ENCODE peak calls at places on chromosome 17, in five cellular contexts. T, F, I, E and J are unnamed samples.

GRCh38 chr17:8283356-8283755 is 5.1 kb upstream of the RANGRF start:
- DNase-seq in T (no peak), F (no peak), I (no peak), E (no peak), J (no peak)

GRCh38 chr17:56815711-56816110 is 18.0 kb downstream of the C17orf67 start:
- DNase-seq in T (no peak), F (no peak), I (no peak), E (no peak), J (no peak)

GRCh38 chr17:52148969-52149351 is 9.6 kb downstream of the CA10 start:
- DNase-seq in T (no peak), F (no peak), I (no peak), E (no peak), J (no peak)

GRCh38 chr17:1590747-1591473 is 28.3 kb upstream of the PITPNA start:
- DNase-seq in T (peak; percentile 57), F (no peak), I (no peak), E (no peak), J (no peak)

GRCh38 chr17:31491794-31492171 is 100.3 kb downstream of the RAB11FIP4 start:
- DNase-seq in T (peak; percentile 70), F (no peak), I (no peak), E (no peak), J (no peak)

GRCh38 chr17:75749545-75750389 is 15.2 kb downstream of the GALK1 start:
- DNase-seq in T (peak; percentile 85), F (peak; percentile 88), I (peak; percentile 93), E (no peak), J (peak; percentile 83)

GRCh38 chr17:80738020-80738380 is 193.4 kb downstream of the RPTOR start:
- DNase-seq in T (no peak), F (no peak), I (no peak), E (no peak), J (no peak)

GRCh38 chr17:37147301-37147812 is 198.6 kb downstream of the AATF start:
- DNase-seq in T (no peak), F (no peak), I (no peak), E (no peak), J (no peak)

GRCh38 chr17:47335101-47335936 is 11.6 kb downstream of the EFCAB13 start:
- DNase-seq in T (no peak), F (no peak), I (no peak), E (no peak), J (no peak)

GRCh38 chr17:47967607-47968252 is 3.2 kb upstream of the CDK5RAP3 start:
- DNase-seq in T (no peak), F (no peak), I (no peak), E (peak; percentile 53), J (no peak)

GRCh38 chr17:13575922-13576419 is 25.8 kb downstream of the HS3ST3A1 start:
- DNase-seq in T (no peak), F (no peak), I (no peak), E (no peak), J (no peak)

GRCh38 chr17:28402224-28402630 is 3.8 kb downstream of the SLC46A1 start:
- DNase-seq in T (no peak), F (no peak), I (no peak), E (no peak), J (no peak)

GRCh38 chr17:43171761-43172487 is 910 bp downstream of the NBR1 start:
- DNase-seq in T (no peak), F (no peak), I (no peak), E (peak; percentile 50), J (no peak)

GRCh38 chr17:60094754-60095153 is 16.0 kb upstream of the HEATR6 start:
- DNase-seq in T (no peak), F (no peak), I (no peak), E (no peak), J (no peak)

GRCh38 chr17:46193246-46193625 is at the start of gene KANSL1:
- DNase-seq in T (peak; percentile 96), F (peak; percentile 86), I (peak; percentile 95), E (peak; percentile 76), J (peak; percentile 90)

GRCh38 chr17:77254961-77255741 is 114.4 kb downstream of the SEC14L1 start:
- DNase-seq in T (no peak), F (no peak), I (peak; percentile 82), E (peak; percentile 89), J (no peak)

GRCh38 chr17:55683554-55684315 is 38.9 kb downstream of the TMEM100 start:
- DNase-seq in T (no peak), F (no peak), I (no peak), E (no peak), J (no peak)

GRCh38 chr17:59369026-59369724 is 37.7 kb downstream of the YPEL2 start:
- DNase-seq in T (no peak), F (no peak), I (no peak), E (no peak), J (no peak)

GRCh38 chr17:3316836-3317235 is 18.7 kb upstream of the OR3A1 start:
- DNase-seq in T (no peak), F (no peak), I (no peak), E (no peak), J (no peak)

GRCh38 chr17:55584055-55584685 is 72.9 kb upstream of the SMIM36 start:
- DNase-seq in T (no peak), F (no peak), I (no peak), E (no peak), J (no peak)

GRCh38 chr17:81577278-81578000 is 25.3 kb upstream of the FAAP100 start:
- DNase-seq in T (no peak), F (no peak), I (no peak), E (no peak), J (no peak)

GRCh38 chr17:67245694-67246397 is 850 bp upstream of the HELZ start:
- DNase-seq in T (peak; percentile 72), F (peak; percentile 24), I (peak; percentile 78), E (no peak), J (peak; percentile 33)

GRCh38 chr17:74245145-74245817 is 28.8 kb upstream of the DNAI2 start:
- DNase-seq in T (no peak), F (no peak), I (no peak), E (no peak), J (no peak)

GRCh38 chr17:28385037-28385797 is 13.7 kb downstream of the SARM1 start:
- DNase-seq in T (peak; percentile 72), F (no peak), I (peak; percentile 75), E (no peak), J (no peak)

GRCh38 chr17:2309338-2310143 is 5.8 kb downstream of the SRR start:
- DNase-seq in T (no peak), F (no peak), I (no peak), E (no peak), J (no peak)

GRCh38 chr17:17108681-17109049 is 66.4 kb downstream of the MPRIP start:
- DNase-seq in T (peak; percentile 63), F (peak; percentile 16), I (peak; percentile 75), E (no peak), J (no peak)

GRCh38 chr17:64491034-64491860 is 5.6 kb downstream of the POLG2 start:
- DNase-seq in T (no peak), F (no peak), I (no peak), E (no peak), J (no peak)

GRCh38 chr17:61996916-61997605 is 68.0 kb downstream of the MED13 start:
- DNase-seq in T (no peak), F (no peak), I (no peak), E (no peak), J (no peak)

GRCh38 chr17:72399608-72400487 is 279.0 kb downstream of the SOX9 start:
- DNase-seq in T (no peak), F (no peak), I (no peak), E (no peak), J (no peak)

GRCh38 chr17:72400863-72401262 is 280.0 kb downstream of the SOX9 start:
- DNase-seq in T (no peak), F (no peak), I (no peak), E (no peak), J (no peak)

GRCh38 chr17:72399023-72399607 is 278.3 kb downstream of the SOX9 start:
- DNase-seq in T (no peak), F (no peak), I (no peak), E (no peak), J (no peak)

GRCh38 chr17:72401883-72402726 is 281.3 kb downstream of the SOX9 start:
- DNase-seq in T (no peak), F (no peak), I (no peak), E (no peak), J (no peak)

GRCh38 chr17:72400488-72400827 is 279.6 kb downstream of the SOX9 start:
- DNase-seq in T (no peak), F (no peak), I (no peak), E (no peak), J (no peak)
- H3K4me3 ChIP-seq in T (no peak overlapping the region), F (no peak overlapping the region), I (no peak overlapping the region), E (no peak overlapping the region), J (no peak overlapping the region)

GRCh38 chr17:15981208-15981607 is 18.3 kb downstream of the ZSWIM7 start:
- DNase-seq in T (no peak), F (no peak), I (no peak), E (no peak), J (no peak)
- H3K4me1 ChIP-seq in T (peaks cover 25% of the 10 kb centered on the region), F (no peaks in the 10 kb centered on the region), I (no peaks in the 10 kb centered on the region), E (peaks cover 67% of the 10 kb centered on the region), J (no peaks in the 10 kb centered on the region)

GRCh38 chr17:6800422-6801027 is 24.5 kb downstream of the FBXO39 start:
- DNase-seq in T (no peak), F (no peak), I (no peak), E (no peak), J (no peak)
- TF ChIP-seq CTCF in T (no peak), F (peak; percentile 58), I (peak; percentile 50), E (no peak), J (no peak)

GRCh38 chr17:4648741-4649140 is 7.3 kb upstream of the ALOX15 start:
- DNase-seq in T (no peak), F (no peak), I (peak; percentile 2), E (no peak), J (no peak)
- H3K4me3 ChIP-seq in T (no peak overlapping the region), F (no peak overlapping the region), I (no peak overlapping the region), E (no peak overlapping the region), J (no peak overlapping the region)

GRCh38 chr17:38872671-38873385 is 3.0 kb downstream of the LASP1 start:
- DNase-seq in T (no peak), F (no peak), I (no peak), E (no peak), J (no peak)
- H3K4me1 ChIP-seq in T (peaks cover 59% of the 10 kb centered on the region), F (peaks cover 92% of the 10 kb centered on the region), I (peaks cover 75% of the 10 kb centered on the region), E (peaks cover 82% of the 10 kb centered on the region), J (peaks cover 59% of the 10 kb centered on the region)

GRCh38 chr17:40884708-40885512 is at the start of gene KRT20:
- DNase-seq in T (peak; percentile 58), F (no peak), I (no peak), E (no peak), J (no peak)
- TF ChIP-seq CTCF in T (no peak), F (no peak), I (no peak), E (peak; percentile 32), J (no peak)

GRCh38 chr17:15261818-15262290 is 3.3 kb downstream of the PMP22 start:
- DNase-seq in T (no peak), F (peak; percentile 34), I (no peak), E (no peak), J (no peak)
- H3K4me3 ChIP-seq in T (peak overlapping the region; percentile 21), F (peak overlapping the region; percentile 90), I (peak overlapping the region; percentile 62), E (peak overlapping the region; percentile 81), J (peak overlapping the region; percentile 92)